ENCODE peak calls at places on chromosomes 12 and 14, in ten cellular contexts. C is ovary, O is cardiac muscle cell, N is Panc1, P is HL-60, H is transverse colon, S is tibial nerve, J is mammary epithelial cell, L is GM23338, R is left ventricle myocardium inferior. U is an unnamed sample.

GRCh38 chr14:96091941-96092411 is 52.8 kb downstream of the C14orf132 start:
- DNase-seq in N (no peak), S (no peak), L (no peak), R (no peak), H (no peak), O (peak), P (no peak), J (no peak), C (no peak), U (no peak)

GRCh38 chr12:89882051-89882450 is 173.4 kb upstream of the ATP2B1 start:
- DNase-seq in N (no peak), O (peak), J (no peak), S (no peak), C (no peak), P (peak), H (no peak), L (no peak), R (no peak), U (no peak)

GRCh38 chr12:105420659-105421240 is 90.3 kb downstream of the C12orf75 start:
- DNase-seq in J (peak), R (peak), H (peak), L (peak), S (peak), P (peak), C (peak), N (peak), O (peak), U (no peak)

GRCh38 chr12:51906452-51907082 is 737 bp upstream of the ACVRL1 start:
- DNase-seq in J (no peak), H (no peak), R (no peak), C (peak), L (peak), P (no peak), O (no peak), N (no peak), S (no peak), U (peak)

GRCh38 chr12:125145196-125145595 is 80.0 kb downstream of the AACS start:
- DNase-seq in L (no peak), S (no peak), R (no peak), N (no peak), J (no peak), H (no peak), P (no peak), O (no peak), C (no peak), U (no peak)

GRCh38 chr12:4809013-4809448 is 88.8 kb downstream of the GALNT8 start:
- DNase-seq in O (no peak), N (no peak), L (peak), H (no peak), C (no peak), P (no peak), J (no peak), S (no peak), R (no peak), U (no peak)

GRCh38 chr14:72576258-72576657 is 317.6 kb downstream of the DPF3 start:
- DNase-seq in J (no peak), L (no peak), P (no peak), H (no peak), R (no peak), N (no peak), C (no peak), O (peak), S (no peak), U (no peak)

GRCh38 chr14:88599761-88600439 is 37.1 kb downstream of the ZC3H14 start:
- DNase-seq in S (no peak), O (no peak), C (no peak), J (no peak), N (no peak), P (no peak), L (no peak), H (no peak), R (no peak), U (no peak)

GRCh38 chr14:99731536-99732435 is 47.7 kb downstream of the CYP46A1 start:
- DNase-seq in R (peak), H (peak), J (no peak), C (peak), S (peak), N (no peak), L (no peak), P (no peak), O (no peak), U (peak)

GRCh38 chr12:51997156-51997555 is 9.6 kb upstream of the TAMALIN start:
- DNase-seq in J (no peak), N (no peak), P (no peak), H (no peak), C (no peak), S (no peak), R (no peak), O (no peak), L (no peak), U (no peak)

GRCh38 chr14:72613975-72614319 is 280.0 kb downstream of the DPF3 start:
- DNase-seq in J (no peak), C (no peak), S (no peak), N (no peak), P (no peak), H (no peak), O (no peak), L (no peak), R (no peak), U (no peak)

GRCh38 chr12:19842116-19842515 is 402.8 kb downstream of the AEBP2 start:
- DNase-seq in N (no peak), J (no peak), L (no peak), O (peak), S (no peak), H (no peak), R (no peak), C (no peak), P (no peak), U (no peak)

GRCh38 chr14:40760703-40761102 is 846.0 kb upstream of the LRFN5 start:
- DNase-seq in H (no peak), N (no peak), J (no peak), R (no peak), S (no peak), C (no peak), L (no peak), O (no peak), P (no peak), U (no peak)

GRCh38 chr14:103925316-103925715 is 2.9 kb upstream of the TDRD9 start:
- DNase-seq in O (no peak), R (no peak), J (no peak), N (no peak), H (no peak), P (peak), L (no peak), S (no peak), C (no peak), U (no peak)

GRCh38 chr12:27822076-27822712 is 42.2 kb upstream of the MANSC4 start:
- DNase-seq in H (no peak), S (no peak), P (peak), N (peak), C (no peak), J (peak), O (peak), R (no peak), L (no peak), U (no peak)

GRCh38 chr14:100532916-100533630 is 54.1 kb downstream of the BEGAIN start:
- DNase-seq in H (no peak), O (peak), L (no peak), J (no peak), N (no peak), R (peak), S (peak), P (peak), C (peak), U (no peak)

GRCh38 chr12:64706366-64706765 is 52.8 kb downstream of the GNS start:
- DNase-seq in L (no peak), H (no peak), C (no peak), R (no peak), O (peak), N (no peak), P (no peak), S (no peak), J (no peak), U (no peak)

GRCh38 chr14:90273532-90273931 is 17.2 kb downstream of the PSMC1 start:
- DNase-seq in O (no peak), N (no peak), S (no peak), R (no peak), P (no peak), L (no peak), C (no peak), H (no peak), J (no peak), U (no peak)

GRCh38 chr12:12507121-12507520 is 55.5 kb downstream of the DUSP16 start:
- DNase-seq in P (no peak), R (no peak), L (no peak), J (no peak), H (no peak), N (no peak), O (no peak), C (no peak), S (no peak), U (no peak)

GRCh38 chr12:92331383-92331782 is 185.7 kb upstream of the BTG1 start:
- DNase-seq in L (peak), P (no peak), H (no peak), O (no peak), R (no peak), S (no peak), N (no peak), C (no peak), J (no peak), U (no peak)

GRCh38 chr12:106715582-106715981 is 58.9 kb upstream of the RIC8B start:
- DNase-seq in N (no peak), R (no peak), L (no peak), H (peak), C (no peak), S (no peak), O (no peak), J (no peak), P (no peak), U (no peak)

GRCh38 chr12:46217686-46218508 is 50.9 kb downstream of the SLC38A1 start:
- DNase-seq in S (no peak), C (no peak), J (no peak), R (no peak), H (peak), O (no peak), N (no peak), P (peak), L (no peak), U (no peak)

GRCh38 chr14:91354979-91355685 is 62.5 kb downstream of the CCDC88C start:
- DNase-seq in J (no peak), R (no peak), H (peak), L (peak), C (no peak), P (no peak), O (no peak), N (no peak), S (no peak), U (no peak)

GRCh38 chr12:29024117-29024516 is 125.0 kb upstream of the FAR2 start:
- DNase-seq in R (no peak), H (no peak), N (no peak), P (no peak), C (no peak), L (peak), J (no peak), S (no peak), O (no peak), U (no peak)

GRCh38 chr14:59055439-59056045 is 132.9 kb upstream of the DAAM1 start:
- DNase-seq in C (no peak), N (peak), P (peak), S (no peak), O (peak), L (peak), R (no peak), J (peak), H (peak), U (no peak)

GRCh38 chr12:18750087-18750486 is 12.2 kb downstream of the CAPZA3 start:
- DNase-seq in L (peak), S (no peak), C (no peak), H (no peak), P (no peak), N (no peak), O (peak), R (no peak), J (no peak), U (no peak)

GRCh38 chr14:76834296-76834695 is 8.1 kb downstream of the LRRC74A start:
- DNase-seq in L (no peak), C (no peak), J (no peak), S (no peak), O (no peak), N (no peak), H (no peak), R (no peak), P (no peak), U (no peak)

GRCh38 chr12:48078901-48079300 is 27.0 kb downstream of the SENP1 start:
- DNase-seq in H (no peak), P (peak), O (peak), R (no peak), S (no peak), C (no peak), L (no peak), J (peak), N (no peak), U (no peak)
- H3K4me3 ChIP-seq in H (no peak), P (no peak), O (no peak), R (no peak), S (no peak), C (no peak), L (no peak), J (no peak), N (no peak), U (no peak)

GRCh38 chr14:61439779-61440418 is 118.5 kb downstream of the PRKCH start:
- DNase-seq in N (no peak), J (no peak), C (no peak), P (no peak), S (no peak), R (no peak), L (no peak), H (no peak), O (no peak), U (no peak)

GRCh38 chr14:61438497-61438859 is 117.1 kb downstream of the PRKCH start:
- DNase-seq in J (peak), P (no peak), R (no peak), S (no peak), L (no peak), H (no peak), N (peak), C (no peak), O (no peak), U (no peak)

GRCh38 chr14:61437383-61437782 is 116.0 kb downstream of the PRKCH start:
- DNase-seq in H (no peak), S (no peak), N (no peak), J (no peak), C (no peak), L (no peak), P (no peak), O (no peak), R (no peak), U (no peak)

GRCh38 chr14:61438036-61438435 is 116.7 kb downstream of the PRKCH start:
- DNase-seq in O (no peak), N (no peak), H (no peak), J (no peak), S (no peak), R (no peak), P (no peak), C (no peak), L (no peak), U (no peak)

DNA sequence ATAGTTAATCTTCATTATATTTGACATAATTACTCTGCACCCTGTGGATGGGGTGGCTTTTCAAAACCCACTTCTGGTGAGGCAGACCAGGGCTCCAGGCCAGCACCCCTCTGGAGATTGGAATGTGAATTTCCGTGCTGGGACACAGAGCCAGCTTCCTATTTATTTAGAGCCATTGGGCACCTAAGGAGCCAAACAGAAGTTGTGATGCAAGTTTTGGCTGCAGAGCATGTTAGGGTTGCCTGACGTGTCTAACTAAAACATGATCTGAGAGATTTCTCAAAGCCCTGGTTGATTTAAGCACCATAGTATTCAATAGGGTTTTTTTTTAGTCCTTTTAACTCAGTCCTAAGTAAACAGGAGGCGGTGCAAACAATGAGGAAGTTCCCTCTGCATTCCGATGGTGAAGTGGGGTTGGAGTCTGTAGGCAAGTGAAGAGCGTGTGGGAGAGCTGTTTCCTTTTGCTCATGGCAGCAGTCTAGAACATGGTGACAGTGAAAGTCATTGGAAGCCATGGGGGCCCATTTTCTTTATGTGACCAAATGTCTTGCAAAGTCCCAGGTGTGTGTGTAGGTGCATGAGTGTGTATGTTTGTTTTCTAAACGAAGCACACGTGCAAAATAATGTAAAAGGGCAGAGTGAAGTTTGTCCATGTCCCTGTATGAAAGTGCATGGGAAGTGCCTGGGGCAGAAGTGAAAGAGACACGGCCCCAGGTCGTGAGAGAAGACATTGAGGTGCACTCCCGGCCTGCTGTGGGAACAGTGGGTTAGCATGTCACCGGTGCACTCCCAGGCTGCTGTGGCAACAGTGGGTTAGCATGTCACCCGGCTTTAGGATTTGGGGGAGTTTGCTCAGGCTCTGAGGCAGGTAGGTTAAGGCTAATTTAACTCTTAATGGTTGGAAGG is 117.7 kb downstream of the PRKCH start:
- DNase-seq in P (peak), J (peak), S (no peak), R (peak), H (peak), O (peak), L (peak), C (no peak), N (peak), U (no peak)
- TF ChIP-seq CTCF in P (no peak), J (no peak), S (no peak), R (no peak), H (no peak), O (no peak), L (no peak), C (no peak), N (no peak), U (no peak)

DNA sequence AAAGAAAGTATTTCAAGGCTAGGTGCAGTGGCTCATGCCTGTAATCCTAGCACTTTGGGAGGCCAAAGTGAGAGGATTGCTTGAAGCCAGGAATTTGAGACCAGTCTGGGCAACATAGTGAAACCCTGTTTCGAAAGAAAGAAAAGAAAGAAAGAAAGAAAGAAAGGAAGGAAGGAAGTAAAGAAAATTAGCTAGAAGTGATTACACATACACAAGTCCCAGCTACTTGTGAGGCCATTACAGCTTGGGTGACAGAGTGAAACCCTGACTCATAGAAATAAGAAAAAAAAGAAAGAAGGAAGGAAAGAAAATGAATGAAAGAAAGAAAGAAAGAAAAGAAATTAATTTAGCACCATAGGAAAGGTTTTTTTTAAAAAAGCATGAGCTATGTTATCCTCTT is 33.3 kb upstream of the PPP1CC start:
- DNase-seq in N (no peak), S (no peak), C (no peak), R (no peak), H (no peak), P (no peak), L (no peak), O (no peak), J (no peak), U (no peak)
- H3K27ac ChIP-seq in N (no peak), S (no peak), C (no peak), R (no peak), H (no peak), P (no peak), L (no peak), O (no peak), J (no peak), U (no peak)

GRCh38 chr14:105864651-105865265 is 338.4 kb downstream of the TMEM121 start:
- DNase-seq in N (no peak), L (no peak), C (peak), S (peak), O (no peak), P (no peak), R (peak), J (no peak), H (no peak), U (peak)

GRCh38 chr14:105862581-105863239 is 336.3 kb downstream of the TMEM121 start:
- DNase-seq in N (no peak), L (no peak), O (no peak), J (no peak), R (no peak), P (no peak), H (peak), C (no peak), S (peak), U (peak)

GRCh38 chr14:105861985-105862465 is 335.6 kb downstream of the TMEM121 start:
- DNase-seq in H (peak), O (no peak), P (no peak), L (no peak), S (peak), R (peak), J (no peak), N (no peak), C (no peak), U (no peak)

GRCh38 chr14:105864116-105864515 is 337.7 kb downstream of the TMEM121 start:
- DNase-seq in J (no peak), C (peak), L (no peak), R (no peak), H (no peak), S (peak), P (no peak), N (no peak), O (no peak), U (peak)

GRCh38 chr14:105863296-105864108 is 337.1 kb downstream of the TMEM121 start:
- DNase-seq in O (no peak), C (peak), J (no peak), H (peak), L (no peak), R (peak), P (no peak), N (no peak), S (peak), U (peak)
- H3K4me3 ChIP-seq in O (no peak), C (no peak), J (no peak), H (peak), L (no peak), R (no peak), P (no peak), N (no peak), S (no peak), U (no peak)

GRCh38 chr14:39433452-39433813 is 1.2 kb upstream of the FBXO33 start:
- DNase-seq in O (no peak), H (no peak), N (no peak), L (no peak), R (no peak), C (no peak), J (no peak), S (no peak), P (no peak), U (no peak)

GRCh38 chr14:39431416-39432178 is 636 bp downstream of the FBXO33 start:
- DNase-seq in J (peak), H (peak), R (peak), C (peak), O (peak), S (peak), P (peak), N (no peak), L (peak), U (peak)

GRCh38 chr14:39434401-39434800 is 2.2 kb upstream of the FBXO33 start:
- DNase-seq in L (no peak), J (peak), C (no peak), S (no peak), R (no peak), N (no peak), H (no peak), P (no peak), O (no peak), U (no peak)

GRCh38 chr14:39432179-39432618 is at the start of gene FBXO33:
- DNase-seq in H (peak), L (peak), R (peak), C (peak), O (peak), J (peak), S (peak), N (peak), P (peak), U (peak)

GRCh38 chr14:39432619-39433451 is 602 bp upstream of the FBXO33 start:
- DNase-seq in S (peak), H (peak), R (peak), N (peak), L (peak), C (peak), P (peak), O (peak), J (peak), U (peak)
- TF ChIP-seq CTCF in S (no peak), H (no peak), R (peak), N (peak), L (no peak), C (peak), P (no peak), O (no peak), J (peak), U (no peak)

GRCh38 chr12:113305281-113305856 is 29.5 kb downstream of the SLC8B1 start:
- DNase-seq in P (no peak), S (no peak), R (no peak), L (no peak), N (no peak), C (no peak), H (no peak), O (no peak), J (no peak), U (no peak)
- H3K27ac ChIP-seq in P (no peak), S (no peak), R (no peak), L (no peak), N (no peak), C (no peak), H (no peak), O (no peak), J (no peak), U (no peak)

GRCh38 chr12:6231359-6232268 is 31.4 kb downstream of the CD9 start:
- DNase-seq in S (no peak), J (no peak), H (no peak), R (no peak), N (no peak), C (no peak), O (no peak), P (peak), L (no peak), U (no peak)
- H3K4me3 ChIP-seq in S (no peak), J (no peak), H (no peak), R (no peak), N (no peak), C (no peak), O (no peak), P (no peak), L (no peak), U (no peak)